ENCODE peak calls at places on chromosomes 11 and 22, in ten cellular contexts. One of them, this sample, is unnamed.

GRCh38 chr11:22491826-22492225 is 133.8 kb downstream of the FANCF start:
- DNase-seq in choroid plexus epithelial cell: peak
- DNase-seq in mucosa of gallbladder: no peak
- DNase-seq in non-pigmented ciliary epithelial cell: no peak
- DNase-seq in stimulated activated effector memory CD8-positive, alpha-beta T cell treated with anti-CD3 and anti-CD28 coated beads, Interleukin-12 subunit alpha, Interleukin-12 subunit beta, amount 100 ng/mL, for 72 hours: no peak
- DNase-seq in astrocyte: peak
- DNase-seq in NCI-H2081: peak
- DNase-seq in EH: peak
- DNase-seq in posterior cingulate gyrus: no peak
- DNase-seq in cardiac fibroblast: no peak
- DNase-seq in this sample: no peak

GRCh38 chr11:114447444-114447843 is 8.2 kb downstream of the REXO2 start:
- DNase-seq in choroid plexus epithelial cell: no peak
- DNase-seq in mucosa of gallbladder: no peak
- DNase-seq in non-pigmented ciliary epithelial cell: no peak
- DNase-seq in stimulated activated effector memory CD8-positive, alpha-beta T cell treated with anti-CD3 and anti-CD28 coated beads, Interleukin-12 subunit alpha, Interleukin-12 subunit beta, amount 100 ng/mL, for 72 hours: no peak
- DNase-seq in astrocyte: no peak
- DNase-seq in NCI-H2081: no peak
- DNase-seq in EH: no peak
- DNase-seq in posterior cingulate gyrus: no peak
- DNase-seq in cardiac fibroblast: peak
- DNase-seq in this sample: no peak

GRCh38 chr11:59206635-59207034 is 6.1 kb downstream of the MPEG1 start:
- DNase-seq in choroid plexus epithelial cell: peak
- DNase-seq in mucosa of gallbladder: peak
- DNase-seq in non-pigmented ciliary epithelial cell: no peak
- DNase-seq in stimulated activated effector memory CD8-positive, alpha-beta T cell treated with anti-CD3 and anti-CD28 coated beads, Interleukin-12 subunit alpha, Interleukin-12 subunit beta, amount 100 ng/mL, for 72 hours: no peak
- DNase-seq in astrocyte: no peak
- DNase-seq in NCI-H2081: peak
- DNase-seq in EH: peak
- DNase-seq in posterior cingulate gyrus: no peak
- DNase-seq in cardiac fibroblast: peak
- DNase-seq in this sample: no peak

GRCh38 chr11:57214494-57214893 is 22.6 kb downstream of the APLNR start:
- DNase-seq in choroid plexus epithelial cell: peak
- DNase-seq in mucosa of gallbladder: peak
- DNase-seq in non-pigmented ciliary epithelial cell: peak
- DNase-seq in stimulated activated effector memory CD8-positive, alpha-beta T cell treated with anti-CD3 and anti-CD28 coated beads, Interleukin-12 subunit alpha, Interleukin-12 subunit beta, amount 100 ng/mL, for 72 hours: no peak
- DNase-seq in astrocyte: peak
- DNase-seq in NCI-H2081: no peak
- DNase-seq in EH: peak
- DNase-seq in posterior cingulate gyrus: no peak
- DNase-seq in cardiac fibroblast: peak
- DNase-seq in this sample: peak

GRCh38 chr11:117822031-117822521 is 2.5 kb downstream of the FXYD2 start:
- DNase-seq in choroid plexus epithelial cell: peak
- DNase-seq in mucosa of gallbladder: peak
- DNase-seq in non-pigmented ciliary epithelial cell: no peak
- DNase-seq in stimulated activated effector memory CD8-positive, alpha-beta T cell treated with anti-CD3 and anti-CD28 coated beads, Interleukin-12 subunit alpha, Interleukin-12 subunit beta, amount 100 ng/mL, for 72 hours: peak
- DNase-seq in astrocyte: no peak
- DNase-seq in NCI-H2081: peak
- DNase-seq in EH: no peak
- DNase-seq in posterior cingulate gyrus: peak
- DNase-seq in cardiac fibroblast: peak
- DNase-seq in this sample: no peak

GRCh38 chr11:105986554-105986953 is 35.5 kb downstream of the MSANTD4 start:
- DNase-seq in choroid plexus epithelial cell: no peak
- DNase-seq in mucosa of gallbladder: no peak
- DNase-seq in non-pigmented ciliary epithelial cell: no peak
- DNase-seq in stimulated activated effector memory CD8-positive, alpha-beta T cell treated with anti-CD3 and anti-CD28 coated beads, Interleukin-12 subunit alpha, Interleukin-12 subunit beta, amount 100 ng/mL, for 72 hours: no peak
- DNase-seq in astrocyte: no peak
- DNase-seq in NCI-H2081: no peak
- DNase-seq in EH: no peak
- DNase-seq in posterior cingulate gyrus: no peak
- DNase-seq in cardiac fibroblast: no peak
- DNase-seq in this sample: no peak

GRCh38 chr11:99275521-99275920 is 254.8 kb downstream of the CNTN5 start:
- DNase-seq in choroid plexus epithelial cell: no peak
- DNase-seq in mucosa of gallbladder: no peak
- DNase-seq in non-pigmented ciliary epithelial cell: no peak
- DNase-seq in stimulated activated effector memory CD8-positive, alpha-beta T cell treated with anti-CD3 and anti-CD28 coated beads, Interleukin-12 subunit alpha, Interleukin-12 subunit beta, amount 100 ng/mL, for 72 hours: no peak
- DNase-seq in astrocyte: no peak
- DNase-seq in NCI-H2081: peak
- DNase-seq in EH: no peak
- DNase-seq in posterior cingulate gyrus: no peak
- DNase-seq in cardiac fibroblast: no peak
- DNase-seq in this sample: no peak

GRCh38 chr22:35684270-35684700 is 33.4 kb upstream of the APOL5 start:
- DNase-seq in choroid plexus epithelial cell: peak
- DNase-seq in mucosa of gallbladder: peak
- DNase-seq in non-pigmented ciliary epithelial cell: no peak
- DNase-seq in stimulated activated effector memory CD8-positive, alpha-beta T cell treated with anti-CD3 and anti-CD28 coated beads, Interleukin-12 subunit alpha, Interleukin-12 subunit beta, amount 100 ng/mL, for 72 hours: peak
- DNase-seq in astrocyte: no peak
- DNase-seq in NCI-H2081: no peak
- DNase-seq in EH: peak
- DNase-seq in posterior cingulate gyrus: no peak
- DNase-seq in cardiac fibroblast: peak
- DNase-seq in this sample: no peak

GRCh38 chr11:46977038-46977818 is 40.7 kb downstream of the CSTPP1 start:
- DNase-seq in choroid plexus epithelial cell: peak
- DNase-seq in mucosa of gallbladder: no peak
- DNase-seq in non-pigmented ciliary epithelial cell: no peak
- DNase-seq in stimulated activated effector memory CD8-positive, alpha-beta T cell treated with anti-CD3 and anti-CD28 coated beads, Interleukin-12 subunit alpha, Interleukin-12 subunit beta, amount 100 ng/mL, for 72 hours: no peak
- DNase-seq in astrocyte: peak
- DNase-seq in NCI-H2081: no peak
- DNase-seq in EH: no peak
- DNase-seq in posterior cingulate gyrus: no peak
- DNase-seq in cardiac fibroblast: no peak
- DNase-seq in this sample: no peak

GRCh38 chr11:111123463-111124398 is 121.8 kb upstream of the POU2AF2 start:
- DNase-seq in choroid plexus epithelial cell: no peak
- DNase-seq in mucosa of gallbladder: no peak
- DNase-seq in non-pigmented ciliary epithelial cell: no peak
- DNase-seq in stimulated activated effector memory CD8-positive, alpha-beta T cell treated with anti-CD3 and anti-CD28 coated beads, Interleukin-12 subunit alpha, Interleukin-12 subunit beta, amount 100 ng/mL, for 72 hours: no peak
- DNase-seq in astrocyte: no peak
- DNase-seq in NCI-H2081: no peak
- DNase-seq in EH: no peak
- DNase-seq in posterior cingulate gyrus: peak
- DNase-seq in cardiac fibroblast: no peak
- DNase-seq in this sample: no peak

GRCh38 chr22:29030016-29030617 is 31.5 kb downstream of the C22orf31 start:
- DNase-seq in choroid plexus epithelial cell: peak
- DNase-seq in mucosa of gallbladder: peak
- DNase-seq in non-pigmented ciliary epithelial cell: no peak
- DNase-seq in stimulated activated effector memory CD8-positive, alpha-beta T cell treated with anti-CD3 and anti-CD28 coated beads, Interleukin-12 subunit alpha, Interleukin-12 subunit beta, amount 100 ng/mL, for 72 hours: no peak
- DNase-seq in astrocyte: peak
- DNase-seq in NCI-H2081: no peak
- DNase-seq in EH: peak
- DNase-seq in posterior cingulate gyrus: no peak
- DNase-seq in cardiac fibroblast: peak
- DNase-seq in this sample: no peak

GRCh38 chr11:78961186-78961782 is 386.6 kb upstream of the NARS2 start:
- DNase-seq in choroid plexus epithelial cell: peak
- DNase-seq in mucosa of gallbladder: no peak
- DNase-seq in non-pigmented ciliary epithelial cell: no peak
- DNase-seq in stimulated activated effector memory CD8-positive, alpha-beta T cell treated with anti-CD3 and anti-CD28 coated beads, Interleukin-12 subunit alpha, Interleukin-12 subunit beta, amount 100 ng/mL, for 72 hours: no peak
- DNase-seq in astrocyte: peak
- DNase-seq in NCI-H2081: peak
- DNase-seq in EH: peak
- DNase-seq in posterior cingulate gyrus: no peak
- DNase-seq in cardiac fibroblast: peak
- DNase-seq in this sample: no peak

This sample was measured in HS-27A.